ENCODE peak calls at places on chromosomes 7 and 10, in four cellular contexts. X is HepG2, S is HCT116, O is K562. I is an unnamed sample.

GRCh38 chr7:732094-732541 is 5.0 kb upstream of the PRKAR1B start:
- DNase-seq in S (peak; percentile 24), X (peak; percentile 86), O (no peak), I (peak; percentile 27)

GRCh38 chr10:86230538-86231180 is 135.9 kb downstream of the GRID1 start:
- DNase-seq in X (no peak), O (no peak), S (no peak), I (no peak)

GRCh38 chr7:44477063-44477830 is 13.2 kb downstream of the NUDCD3 start:
- DNase-seq in S (peak; percentile 40), O (peak; percentile 73), X (peak; percentile 71), I (peak; percentile 71)

GRCh38 chr10:44033008-44033407 is 351.9 kb downstream of the CXCL12 start:
- DNase-seq in X (no peak), O (no peak), S (no peak), I (no peak)

GRCh38 chr7:5408777-5409176 is 14.9 kb downstream of the TNRC18 start:
- DNase-seq in O (no peak), S (no peak), X (no peak), I (no peak)

GRCh38 chr10:91551856-91552255 is 81.0 kb downstream of the PPP1R3C start:
- DNase-seq in O (peak; percentile 27), S (peak; percentile 16), X (peak; percentile 50), I (peak; percentile 33)

GRCh38 chr10:97689637-97690036 is 2.6 kb upstream of the AVPI1 start:
- DNase-seq in O (no peak), S (peak; percentile 59), X (no peak), I (no peak)

GRCh38 chr10:110408203-110408871 is 89.4 kb upstream of the DUSP5 start:
- DNase-seq in X (no peak), S (no peak), O (no peak), I (no peak)

GRCh38 chr7:111076205-111076604 is 14.7 kb upstream of the LRRN3 start:
- DNase-seq in O (no peak), X (no peak), S (peak; percentile 10), I (no peak)

GRCh38 chr10:71256661-71257030 is 44.3 kb downstream of the UNC5B start:
- DNase-seq in S (no peak), O (no peak), X (no peak), I (no peak)

GRCh38 chr7:1193593-1194424 is 33.8 kb upstream of the ZFAND2A start:
- DNase-seq in X (no peak), S (peak; percentile 40), O (no peak), I (no peak)

GRCh38 chr7:26237035-26237807 is 35.7 kb downstream of the CBX3 start:
- DNase-seq in S (no peak), X (no peak), O (no peak), I (no peak)

GRCh38 chr7:108368466-108368865 is 87.8 kb downstream of the NRCAM start:
- DNase-seq in O (no peak), S (no peak), X (no peak), I (no peak)

GRCh38 chr7:1800876-1801275 is 130.8 kb downstream of the ELFN1 start:
- DNase-seq in X (no peak), S (no peak), O (no peak), I (no peak)

GRCh38 chr7:73832806-73833205 is 2.0 kb downstream of the CLDN4 start:
- DNase-seq in S (no peak), O (no peak), X (no peak), I (no peak)

GRCh38 chr7:41786324-41786723 is 83.4 kb upstream of the INHBA start:
- DNase-seq in X (no peak), S (no peak), O (no peak), I (no peak)

GRCh38 chr7:90655566-90655965 is 59.4 kb downstream of the CDK14 start:
- DNase-seq in X (no peak), S (no peak), O (no peak), I (no peak)

GRCh38 chr7:30752979-30753378 is 1.0 kb downstream of the INMT start:
- DNase-seq in S (no peak), O (no peak), X (no peak), I (no peak)

GRCh38 chr7:17062433-17063383 is 180.9 kb upstream of the AGR3 start:
- DNase-seq in S (no peak), O (no peak), X (no peak), I (no peak)

GRCh38 chr10:58152698-58153263 is 114.9 kb downstream of the IPMK start:
- DNase-seq in O (peak; percentile 41), X (peak; percentile 51), S (peak; percentile 41), I (no peak)

GRCh38 chr7:124918662-124919061 is 11.0 kb downstream of the POT1 start:
- DNase-seq in O (no peak), X (no peak), S (no peak), I (no peak)

GRCh38 chr7:78828317-78828716 is 625.1 kb downstream of the MAGI2 start:
- DNase-seq in O (no peak), S (no peak), X (no peak), I (no peak)

GRCh38 chr7:132322981-132323380 is 253.3 kb downstream of the PLXNA4 start:
- DNase-seq in O (no peak), S (no peak), X (no peak), I (no peak)

GRCh38 chr7:132319481-132319880 is 256.8 kb downstream of the PLXNA4 start:
- DNase-seq in X (no peak), O (no peak), S (no peak), I (no peak)

GRCh38 chr7:132321387-132321786 is 254.9 kb downstream of the PLXNA4 start:
- DNase-seq in S (no peak), X (no peak), O (no peak), I (no peak)

GRCh38 chr7:132318338-132319318 is 257.6 kb downstream of the PLXNA4 start:
- DNase-seq in S (peak; percentile 68), O (peak; percentile 94), X (peak; percentile 65), I (peak; percentile 66)

GRCh38 chr7:132317856-132318255 is 258.4 kb downstream of the PLXNA4 start:
- DNase-seq in X (no peak), S (no peak), O (no peak), I (no peak)
- TF ChIP-seq TCF7L2 in X (no peak), S (no peak), O (no peak), I (no peak)

GRCh38 chr10:103062854-103063642 is 130.0 kb downstream of the NT5C2 start:
- DNase-seq in S (no peak), X (no peak), O (no peak), I (no peak)
- TF ChIP-seq TCF7L2 in S (no peak), X (no peak), O (no peak), I (no peak)

DNA sequence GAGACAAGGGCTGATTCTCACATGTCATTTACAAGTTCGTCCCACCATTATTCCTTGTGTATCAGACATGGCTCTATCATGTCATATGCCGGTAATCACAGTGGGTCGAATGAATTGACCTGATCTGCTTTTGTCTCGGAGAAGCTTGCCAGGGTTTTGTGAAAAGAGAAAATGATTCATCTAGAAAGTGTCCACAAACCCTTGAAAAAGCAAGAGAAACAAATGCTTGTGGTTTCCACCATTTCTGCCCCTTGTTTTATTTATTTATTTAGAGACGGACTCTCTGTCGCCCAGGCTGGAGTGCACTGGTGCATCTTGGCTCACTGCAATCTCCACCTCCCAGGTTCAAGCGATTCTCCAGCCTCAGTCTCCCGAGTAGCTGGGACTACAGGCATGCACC is 278.5 kb downstream of the TCF7L2 start:
- DNase-seq in S (no peak), O (no peak), X (no peak), I (no peak)
- TF ChIP-seq TCF7L2 in S (no peak), O (no peak), X (no peak), I (no peak)

DNA sequence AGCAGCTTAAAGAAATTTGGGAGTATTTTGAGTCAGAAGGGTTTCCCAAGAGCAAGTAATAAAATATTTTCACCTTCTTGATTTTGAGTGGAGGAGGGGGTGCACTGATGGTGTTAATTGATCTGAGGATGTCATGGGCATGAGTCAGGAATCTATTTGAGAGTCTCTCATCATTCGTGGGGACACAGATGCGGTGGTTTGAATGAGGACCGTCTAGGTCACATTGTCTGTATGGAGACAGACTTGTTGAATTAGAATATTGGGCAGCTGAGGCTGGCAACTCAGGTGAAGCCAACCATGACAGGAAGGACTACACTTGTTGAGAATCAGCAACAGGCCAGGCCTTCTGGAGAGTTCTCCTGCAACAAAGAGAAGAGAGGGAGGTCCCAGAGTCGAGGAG is 127.0 kb downstream of the INSYN2A start:
- DNase-seq in X (no peak), S (no peak), O (no peak), I (no peak)
- TF ChIP-seq TCF7L2 in X (no peak), S (no peak), O (no peak), I (no peak)

GRCh38 chr7:23334482-23335056 is 35.4 kb downstream of the MALSU1 start:
- DNase-seq in X (peak; percentile 94), S (peak; percentile 91), O (no peak), I (peak; percentile 99)
- TF ChIP-seq TCF7L2 in X (no peak), S (peak; percentile 98), O (no peak), I (peak; percentile 99)